ENCODE peak calls at places on chromosomes 13 and 19, in four cellular contexts. O is H9, A is trophoblast cell, L is H1. P is an unnamed sample.

GRCh38 chr19:40443930-40444180 is 280 bp downstream of the SERTAD3 start:
- DNase-seq in O (no peak), A (no peak), L (no peak), P (peak)

GRCh38 chr19:15417699-15418098 is 1.1 kb downstream of the AKAP8L start:
- DNase-seq in O (no peak), A (no peak), L (no peak), P (no peak)

GRCh38 chr13:24134772-24135171 is 25.7 kb upstream of the SPATA13 start:
- DNase-seq in O (no peak), A (no peak), L (no peak), P (no peak)

GRCh38 chr13:71674776-71675352 is 192.1 kb downstream of the DACH1 start:
- DNase-seq in O (peak), A (no peak), L (no peak), P (no peak)

GRCh38 chr19:6828698-6829633 is 56.5 kb downstream of the VAV1 start:
- DNase-seq in O (peak), A (peak), L (no peak), P (no peak)

GRCh38 chr13:103663996-103664395 is 597.8 kb upstream of the SLC10A2 start:
- DNase-seq in O (no peak), A (no peak), L (no peak), P (no peak)

GRCh38 chr13:29569253-29570057 is 26.0 kb downstream of the SLC7A1 start:
- DNase-seq in O (no peak), A (peak), L (no peak), P (no peak)

GRCh38 chr13:95956589-95957148 is 96.5 kb downstream of the UGGT2 start:
- DNase-seq in O (no peak), A (no peak), L (no peak), P (no peak)

GRCh38 chr13:44252938-44253337 is 120.7 kb upstream of the SERP2 start:
- DNase-seq in O (no peak), A (no peak), L (no peak), P (no peak)

GRCh38 chr13:70339738-70340137 is 231.5 kb upstream of the KLHL1 start:
- DNase-seq in O (peak), A (peak), L (peak), P (no peak)

GRCh38 chr13:85174291-85174690 is 624.9 kb downstream of the SLITRK6 start:
- DNase-seq in O (no peak), A (no peak), L (no peak), P (no peak)

GRCh38 chr13:95463516-95463915 is 89.0 kb upstream of the CLDN10 start:
- DNase-seq in O (no peak), A (no peak), L (no peak), P (no peak)

GRCh38 chr19:6802336-6803035 is 30.0 kb downstream of the VAV1 start:
- DNase-seq in O (peak), A (peak), L (no peak), P (no peak)

GRCh38 chr13:82803341-82803740 is 1078.9 kb downstream of the SLITRK1 start:
- DNase-seq in O (no peak), A (peak), L (no peak), P (no peak)

GRCh38 chr19:35120492-35120891 is 4.9 kb downstream of the FXYD3 start:
- DNase-seq in O (no peak), A (peak), L (no peak), P (no peak)

GRCh38 chr13:38398810-38399493 is 49.3 kb downstream of the UFM1 start:
- DNase-seq in O (no peak), A (peak), L (no peak), P (no peak)

GRCh38 chr13:107969551-107969950 is 245.8 kb downstream of the LIG4 start:
- DNase-seq in O (no peak), A (no peak), L (no peak), P (no peak)

GRCh38 chr13:75404721-75405120 is 77.2 kb downstream of the TBC1D4 start:
- DNase-seq in O (no peak), A (no peak), L (no peak), P (no peak)

GRCh38 chr19:38666662-38667448 is 19.4 kb downstream of the ACTN4 start:
- DNase-seq in O (no peak), A (no peak), L (no peak), P (peak)

GRCh38 chr19:38664503-38665211 is 17.2 kb downstream of the ACTN4 start:
- DNase-seq in O (no peak), A (no peak), L (no peak), P (no peak)

GRCh38 chr19:38667552-38668205 is 20.2 kb downstream of the ACTN4 start:
- DNase-seq in O (no peak), A (no peak), L (no peak), P (no peak)

GRCh38 chr19:38665219-38665931 is 17.9 kb downstream of the ACTN4 start:
- DNase-seq in O (no peak), A (no peak), L (no peak), P (no peak)

GRCh38 chr19:38665950-38666661 is 18.7 kb downstream of the ACTN4 start:
- DNase-seq in O (peak), A (peak), L (peak), P (peak)
- H2BK12ac ChIP-seq in O (peak), A (peak), L (peak), P (no peak)

GRCh38 chr19:11346104-11346940 is at the start of the genes CCDC159 and TMEM205:
- DNase-seq in O (peak), A (peak), L (peak), P (peak)
- H2BK12ac ChIP-seq in O (no peak), A (no peak), L (peak), P (peak)

DNA sequence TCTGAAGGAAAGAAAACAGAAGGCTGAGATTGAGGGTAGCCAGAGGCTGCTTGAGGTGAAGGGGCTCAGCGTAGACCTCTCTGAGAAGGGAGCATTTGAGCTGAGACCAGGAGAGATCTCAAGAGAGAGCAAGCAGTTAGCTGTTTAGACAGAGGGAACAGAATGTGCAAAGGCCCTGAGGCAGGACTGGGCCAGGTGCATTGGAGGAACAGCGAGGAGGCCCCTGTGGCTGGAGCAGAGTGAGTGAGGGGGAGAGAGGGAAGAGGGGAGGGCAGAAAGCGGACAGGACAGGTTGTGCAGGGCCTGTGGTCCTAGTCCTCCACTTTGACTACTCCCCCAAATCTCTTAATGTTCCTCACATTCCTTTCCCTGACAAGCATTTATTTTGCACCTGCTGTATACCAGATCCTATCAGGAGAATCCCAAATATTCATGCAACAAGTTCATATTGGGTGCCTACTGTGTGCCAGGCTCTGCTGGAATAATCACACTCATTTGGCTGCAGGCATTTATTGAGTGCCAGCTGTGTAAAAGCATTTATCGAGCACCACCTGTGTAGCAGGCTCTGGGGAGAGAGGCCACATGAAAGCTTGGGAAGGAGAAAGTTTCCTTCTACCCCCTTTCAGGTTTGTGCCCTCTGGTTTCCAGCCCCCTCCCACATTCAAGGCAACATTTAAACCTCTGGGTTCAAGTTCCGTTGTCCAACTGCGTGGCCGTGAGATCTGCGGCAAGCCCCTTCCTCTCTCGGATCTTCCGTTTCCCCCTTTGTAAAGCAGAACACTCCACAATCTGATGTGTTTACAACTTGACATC is 36.5 kb downstream of the NFIC start:
- DNase-seq in O (no peak), A (no peak), L (no peak), P (no peak)
- H2BK12ac ChIP-seq in O (no peak), A (no peak), L (peak), P (no peak)

DNA sequence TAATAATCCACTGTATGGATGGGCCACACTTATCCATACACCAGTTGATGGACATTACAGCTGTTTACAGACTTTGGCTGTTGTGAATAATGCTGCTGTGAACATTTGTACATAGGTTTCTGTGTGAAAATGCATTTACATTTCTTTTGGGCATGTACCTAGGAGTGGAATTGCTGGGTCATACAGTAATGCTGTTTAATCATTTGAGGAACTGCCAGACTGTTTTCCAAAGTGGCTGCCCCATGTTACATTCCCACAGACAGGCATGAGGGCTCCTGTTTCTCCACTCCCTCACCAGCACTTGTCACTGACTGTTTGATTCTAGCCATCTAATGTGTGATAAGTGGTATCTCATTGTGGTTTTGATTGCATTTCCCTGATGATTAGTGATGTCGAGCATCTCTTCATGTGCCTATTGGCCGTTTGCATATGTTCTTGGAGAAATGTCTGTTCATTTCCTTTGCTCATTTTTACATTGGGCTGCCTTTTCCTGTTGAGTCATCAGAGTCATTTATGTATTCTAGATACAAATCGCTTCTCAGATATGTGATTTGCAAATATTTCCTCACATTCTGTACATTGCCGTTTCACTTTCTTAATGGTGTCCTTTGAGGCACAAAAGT is 12.8 kb downstream of the TMEM255B start:
- DNase-seq in O (no peak), A (no peak), L (no peak), P (no peak)
- H2BK12ac ChIP-seq in O (no peak), A (no peak), L (no peak), P (no peak)

GRCh38 chr19:47240996-47241918 is 10.3 kb upstream of the BBC3 start:
- DNase-seq in O (peak), A (peak), L (peak), P (no peak)
- H2BK12ac ChIP-seq in O (no peak), A (peak), L (peak), P (peak)

DNA sequence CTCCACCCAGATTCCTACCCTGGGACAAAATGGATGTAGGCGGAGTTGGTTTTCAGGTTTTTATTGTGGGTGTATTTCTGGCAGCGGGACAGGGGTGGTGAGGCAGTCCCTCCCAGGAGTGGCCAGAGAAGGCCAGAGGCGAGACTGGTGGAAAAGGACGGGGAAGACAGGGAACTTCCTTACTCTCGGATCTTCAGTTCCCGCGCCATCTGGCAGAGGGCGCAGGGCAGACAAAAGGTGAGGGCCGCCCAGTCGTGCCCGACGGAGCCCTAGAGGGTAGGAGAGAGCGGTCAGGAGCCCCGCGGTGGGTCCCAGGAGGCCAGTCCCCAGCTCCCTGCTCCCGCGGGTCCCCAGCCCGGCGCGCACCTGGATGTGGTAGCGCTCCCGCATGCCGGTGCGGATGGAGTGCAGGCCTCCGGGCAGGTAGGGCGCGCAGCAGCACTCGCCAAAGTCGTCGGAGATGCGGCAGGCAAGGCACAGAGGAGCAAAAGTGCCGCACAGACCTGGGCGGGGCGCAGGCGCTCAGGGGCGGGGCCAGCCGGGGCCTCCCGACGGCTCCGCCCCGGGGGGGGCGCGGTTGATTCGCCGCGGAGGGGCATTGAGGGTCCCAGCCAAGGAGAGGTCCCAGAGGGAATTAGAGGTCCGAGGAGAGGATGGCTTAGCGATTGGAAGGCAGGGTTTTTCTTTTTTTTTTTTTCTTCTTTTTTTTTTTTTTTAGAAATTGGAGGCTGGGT is 3.0 kb downstream of the CNFN start:
- DNase-seq in O (peak), A (peak), L (no peak), P (peak)
- H2BK12ac ChIP-seq in O (no peak), A (no peak), L (no peak), P (peak)

P was measured in neuronal stem cell.